ENCODE peak calls at places on chromosomes 13 and 19, in five cellular contexts. A, J, U, H and N are unnamed samples. For H3K27me3, the result is how much of the 10 kb centered on the place peaks cover.

GRCh38 chr13:103873725-103874124 is 807.5 kb upstream of the SLC10A2 start:
- DNase-seq in A (no peak), J (no peak), U (no peak), H (no peak), N (no peak)

GRCh38 chr13:41465215-41465907 is 8.0 kb downstream of the RGCC start:
- DNase-seq in A (no peak), J (no peak), U (peak), H (no peak), N (peak)

GRCh38 chr19:38049105-38049649 is 142.2 kb downstream of the SIPA1L3 start:
- DNase-seq in A (no peak), J (no peak), U (no peak), H (no peak), N (no peak)

GRCh38 chr19:2337329-2337707 is 8.8 kb downstream of the SPPL2B start:
- DNase-seq in A (peak), J (no peak), U (no peak), H (peak), N (no peak)

GRCh38 chr19:17889609-17890214 is 18.0 kb downstream of the SLC5A5 start:
- DNase-seq in A (no peak), J (no peak), U (no peak), H (peak), N (no peak)

GRCh38 chr13:39499580-39499979 is 103.4 kb downstream of the LHFPL6 start:
- DNase-seq in A (no peak), J (no peak), U (no peak), H (no peak), N (no peak)

GRCh38 chr19:20558011-20558410 is 7.6 kb downstream of the ZNF737 start:
- DNase-seq in A (peak), J (no peak), U (no peak), H (peak), N (no peak)

GRCh38 chr19:6768236-6768785 is 1.1 kb upstream of the SH2D3A start:
- DNase-seq in A (no peak), J (no peak), U (no peak), H (no peak), N (no peak)

GRCh38 chr19:23263870-23264590 is 13.8 kb upstream of the ZNF724 start:
- DNase-seq in A (no peak), J (no peak), U (no peak), H (no peak), N (no peak)

GRCh38 chr19:18423258-18424020 is 4.2 kb downstream of the SSBP4 start:
- DNase-seq in A (peak), J (no peak), U (no peak), H (no peak), N (no peak)

GRCh38 chr19:390386-391198 is 18.4 kb downstream of the C2CD4C start:
- DNase-seq in A (no peak), J (no peak), U (no peak), H (no peak), N (no peak)

GRCh38 chr19:6458695-6459355 is 767 bp downstream of the SLC25A23 start:
- DNase-seq in A (no peak), J (no peak), U (no peak), H (peak), N (no peak)

GRCh38 chr13:98476538-98476966 is 100.4 kb downstream of the STK24 start:
- DNase-seq in A (no peak), J (no peak), U (no peak), H (peak), N (peak)

GRCh38 chr13:37406031-37406430 is 192.5 kb downstream of the POSTN start:
- DNase-seq in A (no peak), J (no peak), U (no peak), H (no peak), N (no peak)

GRCh38 chr19:44764975-44765948 is 12.4 kb upstream of the CBLC start:
- DNase-seq in A (no peak), J (no peak), U (no peak), H (no peak), N (no peak)

GRCh38 chr13:20461481-20461859 is 64.2 kb downstream of the CRYL1 start:
- DNase-seq in A (no peak), J (no peak), U (no peak), H (no peak), N (no peak)

GRCh38 chr19:33497151-33497777 is 24.3 kb downstream of the PEPD start:
- DNase-seq in A (no peak), J (no peak), U (no peak), H (no peak), N (no peak)

GRCh38 chr19:7534531-7534980 is 961 bp upstream of the PNPLA6 start:
- DNase-seq in A (peak), J (no peak), U (no peak), H (peak), N (peak)

GRCh38 chr13:38496956-38497355 is 147.3 kb downstream of the UFM1 start:
- DNase-seq in A (no peak), J (no peak), U (no peak), H (no peak), N (no peak)

GRCh38 chr13:108679989-108680388 is 50.6 kb downstream of the MYO16 start:
- DNase-seq in A (no peak), J (no peak), U (no peak), H (no peak), N (no peak)

GRCh38 chr19:54674021-54674617 is 11.3 kb downstream of the LILRB4 start:
- DNase-seq in A (no peak), J (no peak), U (no peak), H (no peak), N (no peak)

GRCh38 chr13:93151277-93151676 is 75.3 kb upstream of the GPC6 start:
- DNase-seq in A (no peak), J (no peak), U (no peak), H (no peak), N (no peak)

GRCh38 chr19:48635966-48636858 is 967 bp downstream of the DBP start:
- DNase-seq in A (peak), J (no peak), U (no peak), H (no peak), N (no peak)

GRCh38 chr19:51258761-51259160 is 7.9 kb downstream of the SIGLECL1 start:
- DNase-seq in A (no peak), J (no peak), U (no peak), H (no peak), N (no peak)

GRCh38 chr19:38402967-38403674 is at the start of gene FAM98C:
- DNase-seq in A (peak), J (peak), U (peak), H (peak), N (peak)

GRCh38 chr13:73368608-73369007 is 309.8 kb downstream of the KLF5 start:
- DNase-seq in A (no peak), J (no peak), U (no peak), H (no peak), N (no peak)

GRCh38 chr13:29493796-29494195 is 101.7 kb downstream of the SLC7A1 start:
- DNase-seq in A (no peak), J (no peak), U (no peak), H (no peak), N (no peak)

GRCh38 chr19:39341122-39341719 is 1.0 kb upstream of the SAMD4B start:
- DNase-seq in A (peak), J (peak), U (no peak), H (peak), N (peak)

GRCh38 chr13:25916119-25916518 is 135.7 kb downstream of the SHISA2 start:
- DNase-seq in A (no peak), J (no peak), U (no peak), H (no peak), N (no peak)

GRCh38 chr13:110363009-110363408 is 55.9 kb downstream of the COL4A2 start:
- DNase-seq in A (no peak), J (no peak), U (no peak), H (no peak), N (no peak)

GRCh38 chr13:100154835-100155463 is 66.1 kb downstream of the PCCA start:
- DNase-seq in A (no peak), J (no peak), U (no peak), H (no peak), N (no peak)

DNA sequence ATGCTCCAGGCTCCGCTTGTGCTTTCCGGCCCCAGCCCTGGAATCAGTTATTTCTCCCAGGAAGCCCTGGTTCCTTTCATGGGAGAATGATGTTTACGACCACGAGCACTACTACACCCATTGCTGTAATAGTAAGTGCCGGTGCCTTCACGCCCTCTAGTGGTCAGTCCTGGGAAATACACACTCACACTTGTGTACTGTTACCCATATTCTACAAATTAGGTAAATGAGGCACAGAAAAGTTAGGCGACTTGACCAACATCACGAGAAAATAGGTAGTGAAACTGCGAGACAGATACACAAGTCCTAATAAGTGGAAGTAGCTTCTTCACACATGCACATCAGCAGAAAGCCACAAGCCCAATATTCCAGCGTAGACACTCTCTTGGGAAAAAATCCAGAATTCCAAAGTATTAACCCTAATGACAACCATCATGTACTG is 21.7 kb downstream of the CEACAM21 start:
- DNase-seq in A (peak), J (no peak), U (peak), H (peak), N (peak)
- H3K27me3 ChIP-seq in A (under half), J (under half), U (under half), H (under half), N (under half)

GRCh38 chr19:4916292-4917082 is 7.2 kb downstream of the UHRF1 start:
- DNase-seq in A (no peak), J (no peak), U (no peak), H (no peak), N (no peak)
- TF ChIP-seq POLR2A in A (no peak), J (no peak), U (no peak), H (no peak), N (no peak)

DNA sequence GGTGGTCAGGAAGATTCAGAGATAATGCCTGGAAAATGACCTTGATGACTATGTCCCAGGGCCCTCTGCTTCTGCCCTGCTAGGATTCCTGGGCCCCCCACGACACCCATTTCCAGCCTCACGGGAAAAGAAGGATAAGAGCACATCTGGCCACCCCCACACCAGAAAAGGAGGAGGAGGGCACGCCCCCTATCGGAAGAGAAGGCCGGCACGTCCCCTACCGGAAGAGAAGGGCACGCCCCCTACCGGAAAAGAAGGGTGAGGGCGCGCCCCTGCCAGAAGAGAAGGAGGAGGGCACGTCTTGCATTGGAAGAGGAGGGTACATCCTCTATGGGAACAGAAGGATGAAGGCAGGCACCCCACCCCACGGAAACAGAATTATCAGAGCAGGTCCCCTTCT is 84.3 kb downstream of the IER2 start:
- DNase-seq in A (no peak), J (no peak), U (no peak), H (peak), N (no peak)
- H3K27me3 ChIP-seq in A (under half), J (under half), U (under half), H (under half), N (under half)

GRCh38 chr19:58558623-58559274 is 338 bp upstream of the UBE2M start:
- DNase-seq in A (peak), J (peak), U (no peak), H (peak), N (peak)
- TF ChIP-seq POLR2A in A (no peak), J (peak), U (no peak), H (peak), N (no peak)

DNA sequence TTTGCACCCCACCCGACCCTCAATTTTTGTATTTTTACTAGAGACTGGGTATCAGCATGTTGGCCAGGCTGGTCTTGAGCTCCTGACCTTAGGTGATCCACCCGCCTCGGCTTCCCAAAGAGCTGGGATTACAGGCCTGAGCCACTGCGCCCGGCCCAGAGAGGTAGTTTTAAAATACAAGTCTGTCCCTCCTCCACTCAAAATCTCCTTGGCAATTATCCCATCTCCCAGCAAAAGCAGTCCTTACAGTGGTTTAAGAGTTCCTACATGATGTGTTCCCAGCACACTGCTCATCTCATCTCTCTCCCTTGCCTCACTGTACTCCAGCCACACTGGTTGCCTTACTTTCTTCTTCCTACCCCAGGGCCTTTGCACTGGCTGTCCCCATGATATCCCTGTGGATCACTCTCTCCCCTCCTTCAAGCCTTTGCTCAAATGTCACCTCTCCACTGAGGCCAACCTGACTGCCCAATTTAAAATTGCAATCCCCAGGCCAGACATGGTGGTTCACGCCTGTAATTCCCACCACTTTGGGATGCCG is 24.3 kb downstream of the LRFN3 start:
- DNase-seq in A (no peak), J (no peak), U (no peak), H (no peak), N (no peak)
- H3K27me3 ChIP-seq in A (under half), J (under half), U (under half), H (under half), N (under half)

DNA sequence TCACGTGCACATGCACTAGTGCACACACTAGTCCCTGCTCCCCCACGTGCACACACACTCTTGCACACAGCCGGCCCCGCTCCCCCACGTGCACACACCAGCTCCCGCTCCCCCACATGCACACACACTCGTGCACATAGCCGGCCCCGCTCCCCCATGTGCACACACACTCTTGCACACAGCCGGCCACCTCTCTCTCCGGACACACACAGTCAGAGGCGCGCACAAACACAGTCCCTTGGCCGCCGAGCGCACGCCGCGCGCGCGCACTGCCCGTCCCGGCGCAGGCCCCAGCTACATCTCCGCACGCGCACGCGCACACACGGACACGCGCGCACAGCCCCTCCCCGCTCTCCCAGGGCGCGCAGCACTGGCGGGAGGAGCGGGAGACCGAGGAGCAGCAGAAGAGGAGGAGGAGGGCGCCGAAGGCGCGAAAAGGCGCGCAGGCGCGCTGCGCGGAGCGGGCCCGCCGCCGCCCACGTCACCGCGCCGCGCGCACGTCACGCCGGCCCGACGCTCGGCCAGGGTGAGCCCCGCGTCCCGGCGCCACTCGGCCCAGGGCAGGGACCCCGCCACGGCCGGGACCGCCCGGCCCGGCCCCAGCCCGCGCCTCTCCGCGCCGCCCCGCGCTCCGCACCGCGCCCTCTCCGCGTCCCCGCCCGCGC is at the start of gene TFDP1:
- DNase-seq in A (peak), J (no peak), U (no peak), H (peak), N (peak)
- TF ChIP-seq POLR2A in A (no peak), J (peak), U (no peak), H (no peak), N (no peak)

GRCh38 chr19:30228726-30229523 is 143.3 kb upstream of the ZNF536 start:
- DNase-seq in A (no peak), J (no peak), U (no peak), H (no peak), N (no peak)

GRCh38 chr19:30228113-30228725 is 144.0 kb upstream of the ZNF536 start:
- DNase-seq in A (no peak), J (no peak), U (no peak), H (no peak), N (no peak)

GRCh38 chr19:30231408-30232318 is 140.5 kb upstream of the ZNF536 start:
- DNase-seq in A (no peak), J (no peak), U (no peak), H (no peak), N (no peak)

GRCh38 chr19:30227661-30228112 is 144.5 kb upstream of the ZNF536 start:
- DNase-seq in A (no peak), J (no peak), U (no peak), H (peak), N (peak)

GRCh38 chr19:30229524-30230174 is 142.5 kb upstream of the ZNF536 start:
- DNase-seq in A (no peak), J (no peak), U (no peak), H (no peak), N (no peak)
- H3K27me3 ChIP-seq in A (under half), J (under half), U (under half), H (under half), N (half or more)

DNA sequence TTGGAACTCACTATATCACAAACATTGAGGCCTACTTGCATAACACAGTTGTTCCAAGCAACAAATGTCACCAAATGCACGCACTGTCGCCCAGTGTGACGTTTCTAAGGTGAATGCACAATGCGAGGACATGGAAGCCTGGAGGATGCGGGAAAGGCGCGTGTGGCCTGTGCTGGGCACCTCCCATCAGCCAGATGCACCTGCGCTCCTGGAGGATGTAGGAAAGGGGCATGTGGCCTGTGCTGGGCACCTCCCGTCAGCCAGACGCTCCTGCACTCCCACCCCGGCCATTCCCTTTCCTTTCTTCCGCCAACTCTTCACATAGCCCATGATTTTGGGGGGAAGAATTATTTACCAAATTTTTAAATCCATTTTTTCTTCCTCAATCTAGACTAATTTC is 202.4 kb upstream of the SOX1 start:
- DNase-seq in A (no peak), J (no peak), U (no peak), H (no peak), N (no peak)
- TF ChIP-seq POLR2A in A (no peak), J (no peak), U (no peak), H (no peak), N (no peak)

GRCh38 chr19:41449865-41450178 is 6.9 kb downstream of the ERICH4 start:
- DNase-seq in A (no peak), J (no peak), U (no peak), H (no peak), N (no peak)

GRCh38 chr19:41447732-41448332 is 4.9 kb downstream of the ERICH4 start:
- DNase-seq in A (no peak), J (no peak), U (no peak), H (no peak), N (no peak)

GRCh38 chr19:41452584-41453275 is 9.8 kb downstream of the ERICH4 start:
- DNase-seq in A (no peak), J (no peak), U (no peak), H (no peak), N (no peak)

GRCh38 chr19:41445575-41445974 is 2.6 kb downstream of the ERICH4 start:
- DNase-seq in A (no peak), J (no peak), U (no peak), H (no peak), N (peak)

GRCh38 chr19:41449079-41449864 is 6.3 kb downstream of the ERICH4 start:
- DNase-seq in A (peak), J (peak), U (no peak), H (peak), N (peak)
- H3K27me3 ChIP-seq in A (under half), J (under half), U (under half), H (under half), N (under half)